ENCODE peak calls at places on chromosomes 6 and 20, in five cellular contexts. B, Y, X, J and H are unnamed samples.

GRCh38 chr6:28353356-28353755 is 3.6 kb downstream of the ZKSCAN3 start:
- DNase-seq in B (no peak), X (no peak), J (no peak), Y (no peak), H (no peak)

GRCh38 chr20:3431109-3431508 is 23.6 kb upstream of the DNAAF9 start:
- DNase-seq in Y (no peak), X (no peak), B (no peak), J (no peak), H (peak)

GRCh38 chr6:140979642-140980091 is 1153.1 kb upstream of the GJE1 start:
- DNase-seq in J (peak), B (peak), Y (peak), X (peak), H (peak)

GRCh38 chr20:44586289-44586911 is 4.0 kb downstream of the PKIG start:
- DNase-seq in X (no peak), B (no peak), J (no peak), Y (no peak), H (no peak)

GRCh38 chr6:8182857-8183256 is 80.5 kb upstream of the EEF1E1 start:
- DNase-seq in B (peak), J (no peak), X (peak), Y (no peak), H (peak)

GRCh38 chr6:146593978-146594377 is 4.8 kb upstream of the ADGB start:
- DNase-seq in Y (no peak), X (no peak), J (no peak), B (no peak), H (no peak)

GRCh38 chr6:10481101-10481500 is 40.0 kb upstream of the GCNT2 start:
- DNase-seq in X (no peak), B (no peak), Y (no peak), J (no peak), H (no peak)

GRCh38 chr6:12955996-12956395 is 239.4 kb downstream of the PHACTR1 start:
- DNase-seq in J (no peak), X (no peak), B (no peak), Y (no peak), H (no peak)

GRCh38 chr20:3239026-3239866 is at the start of gene SLC4A11:
- DNase-seq in X (peak), J (no peak), B (peak), Y (peak), H (peak)

GRCh38 chr20:8428988-8429387 is 296.9 kb downstream of the PLCB1 start:
- DNase-seq in B (no peak), X (no peak), J (no peak), Y (no peak), H (no peak)

GRCh38 chr6:93417421-93417996 is 1.9 kb downstream of the EPHA7 start:
- DNase-seq in J (no peak), B (peak), Y (no peak), X (peak), H (no peak)

GRCh38 chr6:7025861-7026260 is 81.9 kb upstream of the RREB1 start:
- DNase-seq in Y (no peak), B (no peak), J (no peak), X (no peak), H (no peak)

GRCh38 chr6:36122495-36123269 is 7.6 kb upstream of the MAPK13 start:
- DNase-seq in Y (no peak), B (no peak), X (no peak), J (no peak), H (no peak)

GRCh38 chr20:63224272-63225081 is 8.5 kb upstream of the YTHDF1 start:
- DNase-seq in B (peak), J (no peak), X (peak), Y (peak), H (no peak)

GRCh38 chr20:64180673-64181072 is 16.4 kb downstream of the MYT1 start:
- DNase-seq in Y (no peak), X (no peak), J (no peak), B (no peak), H (no peak)

GRCh38 chr20:13008761-13009681 is at the start of gene SPTLC3:
- DNase-seq in J (peak), Y (peak), X (peak), B (peak), H (peak)

GRCh38 chr20:58838174-58838573 is 12.5 kb downstream of the GNAS-AS1 start:
- DNase-seq in B (no peak), Y (no peak), X (no peak), J (no peak), H (no peak)
- TF ChIP-seq CTCF in B (no peak), Y (no peak), X (no peak), J (no peak), H (no peak)

DNA sequence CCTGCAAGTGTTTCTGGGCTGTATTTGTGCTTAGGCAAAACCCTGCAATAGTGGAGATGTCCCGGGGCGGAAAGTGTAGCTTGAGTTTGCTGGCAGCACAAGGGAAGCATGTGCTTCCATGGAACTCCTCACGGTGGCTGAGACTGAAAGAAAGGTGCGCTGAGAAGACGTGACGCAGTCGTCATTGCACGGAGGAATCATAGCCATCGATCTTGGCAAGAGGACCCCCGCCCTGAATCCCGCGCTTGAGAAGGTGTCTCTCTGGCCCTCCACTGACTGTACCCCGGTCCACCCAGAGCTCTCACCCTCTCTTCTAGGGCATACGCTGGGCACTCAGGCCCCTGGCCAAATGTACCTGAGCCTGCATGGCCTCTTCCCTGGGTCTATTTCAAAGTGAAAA is 1081.8 kb upstream of the DEFB115 start:
- DNase-seq in X (no peak), J (no peak), B (no peak), Y (no peak), H (no peak)
- TF ChIP-seq CTCF in X (no peak), J (no peak), B (no peak), Y (no peak), H (no peak)

DNA sequence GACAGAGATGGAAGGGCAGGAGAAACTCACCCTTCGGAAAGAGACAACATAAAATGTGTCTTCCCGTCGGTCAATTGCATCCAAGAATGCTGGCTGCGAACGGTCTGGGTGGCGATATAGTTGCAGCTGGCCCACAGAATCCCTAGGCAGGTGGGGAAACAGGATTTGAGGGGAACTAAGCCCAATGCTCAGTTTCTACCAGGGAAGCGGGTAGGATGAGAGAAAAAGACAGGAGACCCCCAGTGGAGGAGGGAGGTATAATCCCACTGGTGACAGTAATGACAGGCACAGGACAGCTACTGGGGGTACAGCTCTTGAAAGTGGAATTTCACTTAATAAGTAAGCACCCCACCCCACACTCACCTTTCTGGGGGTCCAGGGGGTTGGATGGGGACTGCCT is 7.5 kb upstream of the TNXB start:
- DNase-seq in Y (no peak), X (no peak), B (peak), J (no peak), H (no peak)
- TF ChIP-seq CTCF in Y (peak), X (peak), B (peak), J (no peak), H (peak)

GRCh38 chr20:6525447-6526303 is 241.8 kb upstream of the BMP2 start:
- DNase-seq in Y (peak), B (peak), J (no peak), X (peak), H (no peak)
- TF ChIP-seq CTCF in Y (peak), B (peak), J (no peak), X (no peak), H (no peak)

DNA sequence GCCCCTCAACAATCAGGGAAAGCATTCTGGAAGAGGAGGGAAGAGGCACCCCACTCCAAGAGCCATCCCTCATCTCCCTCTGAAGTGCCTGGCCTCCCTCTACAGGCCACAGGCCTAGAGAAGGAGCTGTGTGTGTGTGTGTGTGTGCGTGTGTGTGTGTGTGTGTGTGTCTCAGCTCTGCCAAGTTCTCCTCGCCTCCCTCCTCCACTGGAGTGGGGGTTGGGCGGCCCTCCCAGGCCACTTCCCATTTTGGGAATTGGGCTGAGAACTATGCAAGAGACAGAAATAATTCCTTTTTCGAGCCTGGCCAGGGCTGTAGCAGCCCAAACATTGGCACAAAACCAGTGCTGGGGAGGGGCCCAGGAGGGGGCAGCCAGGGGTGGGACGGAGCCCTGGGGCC is 35.7 kb downstream of the KCNB1 start:
- DNase-seq in B (peak), X (peak), J (peak), Y (peak), H (no peak)
- TF ChIP-seq CTCF in B (peak), X (no peak), J (no peak), Y (no peak), H (no peak)

GRCh38 chr6:26189905-26190304 is 102.7 kb downstream of the HFE start:
- DNase-seq in Y (no peak), B (no peak), X (no peak), J (no peak), H (no peak)
- TF ChIP-seq CTCF in Y (no peak), B (no peak), X (no peak), J (no peak), H (no peak)